ENCODE peak calls at places on chromosomes 12 and 14, in seven cellular contexts. Z is A172; A is sciatic nerve; J is PC-3; R is HCT116; Y is astrocyte of the spinal cord; P is stimulated activated naive CD8-positive, alpha-beta T cell treated with anti-CD3 and anti-CD28 coated beads, Interleukin-15, Interleukin-2, amounts not matched to agents 100 U/mL and 50 U/mL, for 24 hours. X is an unnamed sample.

GRCh38 chr12:85280984-85281946 is 1.2 kb downstream of the ALX1 start:
- DNase-seq in Z (no peak), A (no peak), J (no peak), R (no peak), Y (peak; percentile 33), P (no peak), X (no peak)

GRCh38 chr14:75720828-75721227 is 59.8 kb downstream of the TTLL5 start:
- DNase-seq in Z (no peak), A (peak; percentile 66), J (no peak), R (no peak), Y (peak; percentile 67), P (no peak), X (no peak)

GRCh38 chr12:49971141-49971540 is 1.6 kb upstream of the AQP6 start:
- DNase-seq in Z (no peak), A (no peak), J (no peak), R (no peak), Y (no peak), P (no peak), X (no peak)

GRCh38 chr12:26001530-26001929 is 43.0 kb downstream of the RASSF8 start:
- DNase-seq in Z (no peak), A (no peak), J (peak; percentile 32), R (no peak), Y (no peak), P (no peak), X (no peak)

GRCh38 chr14:68589447-68590232 is 203.2 kb downstream of the ZFP36L1 start:
- DNase-seq in Z (no peak), A (no peak), J (no peak), R (no peak), Y (peak; percentile 61), P (no peak), X (no peak)

GRCh38 chr14:49971156-49972141 is 78.6 kb downstream of the ARF6 start:
- DNase-seq in Z (no peak), A (no peak), J (peak; percentile 43), R (no peak), Y (no peak), P (peak; percentile 62), X (peak; percentile 72)

GRCh38 chr12:108734200-108734906 is 3.0 kb upstream of the CORO1C start:
- DNase-seq in Z (peak; percentile 95), A (no peak), J (peak; percentile 99), R (peak; percentile 86), Y (peak; percentile 94), P (peak; percentile 20), X (no peak)

GRCh38 chr12:76158518-76159321 is 74.2 kb upstream of the NAP1L1 start:
- DNase-seq in Z (peak; percentile 93), A (no peak), J (peak; percentile 80), R (peak; percentile 34), Y (peak; percentile 81), P (peak; percentile 81), X (peak; percentile 61)

GRCh38 chr14:68380304-68380840 is 412.5 kb downstream of the ZFP36L1 start:
- DNase-seq in Z (peak; percentile 26), A (no peak), J (peak; percentile 52), R (no peak), Y (no peak), P (no peak), X (peak; percentile 47)

GRCh38 chr14:67423424-67423823 is 11.5 kb upstream of the PLEK2 start:
- DNase-seq in Z (no peak), A (no peak), J (no peak), R (no peak), Y (no peak), P (no peak), X (no peak)

GRCh38 chr12:10194160-10194559 is 15.3 kb downstream of the TMEM52B start:
- DNase-seq in Z (no peak), A (no peak), J (peak; percentile 40), R (no peak), Y (no peak), P (no peak), X (no peak)

GRCh38 chr14:42222924-42223471 is 616.3 kb downstream of the LRFN5 start:
- DNase-seq in Z (peak; percentile 36), A (no peak), J (peak; percentile 87), R (no peak), Y (peak; percentile 82), P (no peak), X (peak; percentile 31)

GRCh38 chr12:114917307-114917706 is 233.3 kb upstream of the TBX3 start:
- DNase-seq in Z (no peak), A (no peak), J (no peak), R (no peak), Y (no peak), P (no peak), X (no peak)

GRCh38 chr12:5051913-5052312 is 8.2 kb downstream of the KCNA5 start:
- DNase-seq in Z (no peak), A (no peak), J (no peak), R (no peak), Y (no peak), P (no peak), X (no peak)

GRCh38 chr12:95100264-95101190 is 27.1 kb upstream of the NR2C1 start:
- DNase-seq in Z (no peak), A (no peak), J (no peak), R (no peak), Y (no peak), P (no peak), X (no peak)

GRCh38 chr14:104665663-104666522 is 23.5 kb upstream of the INF2 start:
- DNase-seq in Z (peak; percentile 53), A (peak; percentile 88), J (peak; percentile 37), R (peak; percentile 91), Y (no peak), P (peak; percentile 58), X (no peak)

GRCh38 chr12:131793623-131794022 is 34.6 kb upstream of the MMP17 start:
- DNase-seq in Z (no peak), A (no peak), J (no peak), R (no peak), Y (peak; percentile 22), P (no peak), X (no peak)

GRCh38 chr14:103839569-103839968 is 7.8 kb downstream of the PPP1R13B start:
- DNase-seq in Z (no peak), A (no peak), J (no peak), R (no peak), Y (no peak), P (no peak), X (no peak)

GRCh38 chr12:127280393-127281275 is 986.3 kb upstream of the TMEM132C start:
- DNase-seq in Z (no peak), A (peak; percentile 66), J (no peak), R (peak; percentile 62), Y (no peak), P (peak; percentile 85), X (peak; percentile 68)

GRCh38 chr14:74492413-74493342 is at the start of gene NPC2:
- DNase-seq in Z (no peak), A (no peak), J (peak; percentile 19), R (no peak), Y (peak; percentile 18), P (no peak), X (no peak)

GRCh38 chr12:51538149-51538548 is 52.9 kb upstream of the SCN8A start:
- DNase-seq in Z (no peak), A (no peak), J (no peak), R (no peak), Y (no peak), P (no peak), X (no peak)

GRCh38 chr14:105999361-106000028 is 473.1 kb downstream of the TMEM121 start:
- DNase-seq in Z (peak; percentile 46), A (peak; percentile 67), J (no peak), R (peak; percentile 24), Y (no peak), P (peak; percentile 98), X (peak; percentile 64)

GRCh38 chr12:57603758-57604453 is 718 bp upstream of the DTX3 start:
- DNase-seq in Z (peak; percentile 34), A (no peak), J (peak; percentile 62), R (no peak), Y (peak; percentile 48), P (no peak), X (no peak)

GRCh38 chr12:64522316-64522715 is 70.4 kb downstream of the TBK1 start:
- DNase-seq in Z (no peak), A (no peak), J (no peak), R (no peak), Y (peak; percentile 61), P (no peak), X (no peak)

GRCh38 chr12:127078577-127079350 is 1188.2 kb upstream of the TMEM132C start:
- DNase-seq in Z (no peak), A (no peak), J (peak; percentile 65), R (no peak), Y (no peak), P (no peak), X (no peak)

GRCh38 chr12:54749191-54749818 is 101.1 kb upstream of the DCD start:
- DNase-seq in Z (peak; percentile 49), A (no peak), J (peak; percentile 65), R (peak; percentile 37), Y (peak; percentile 43), P (peak; percentile 39), X (peak; percentile 51)

GRCh38 chr14:38098074-38098846 is 109.4 kb upstream of the SSTR1 start:
- DNase-seq in Z (peak; percentile 56), A (no peak), J (peak; percentile 64), R (no peak), Y (peak; percentile 69), P (no peak), X (no peak)

GRCh38 chr14:99879401-99880295 is 86.4 kb downstream of the EML1 start:
- DNase-seq in Z (peak; percentile 40), A (no peak), J (peak; percentile 86), R (no peak), Y (peak; percentile 86), P (no peak), X (no peak)